ENCODE peak calls at places on chromosomes 11 and 22, in ten cellular contexts. T is NCI-H1694, S is COR-L47, R is posterior vena cava, H is HL-60, G is nephron progenitor cell, Q is cardiac muscle cell, I is RKO, A is HFFc6, O is pons. K is an unnamed sample.

GRCh38 chr11:83836883-83837654 is 550.9 kb upstream of the CCDC90B start:
- DNase-seq in T (peak), S (peak), R (no peak), H (peak), G (peak), Q (peak), I (peak), A (peak), O (peak), K (no peak)

GRCh38 chr22:37893583-37893983 is 12.5 kb upstream of the MICALL1 start:
- DNase-seq in T (no peak), S (no peak), R (no peak), H (no peak), G (no peak), Q (no peak), I (no peak), A (no peak), O (peak), K (no peak)

GRCh38 chr22:45879552-45879949 is 97.4 kb downstream of the WNT7B start:
- DNase-seq in T (no peak), S (no peak), R (peak), H (no peak), G (no peak), Q (no peak), I (no peak), A (no peak), O (peak), K (no peak)

GRCh38 chr11:102730036-102730815 is 5.5 kb upstream of the MMP8 start:
- DNase-seq in T (no peak), S (no peak), R (no peak), H (no peak), G (no peak), Q (peak), I (no peak), A (no peak), O (no peak), K (no peak)

GRCh38 chr11:120104041-120104440 is 33.9 kb downstream of the TRIM29 start:
- DNase-seq in T (no peak), S (no peak), R (no peak), H (no peak), G (no peak), Q (no peak), I (no peak), A (no peak), O (no peak), K (no peak)

GRCh38 chr22:46907578-46908215 is 145.2 kb downstream of the TBC1D22A start:
- DNase-seq in T (no peak), S (no peak), R (no peak), H (no peak), G (no peak), Q (no peak), I (no peak), A (no peak), O (no peak), K (no peak)

GRCh38 chr11:18144243-18144642 is 11.9 kb downstream of the MRGPRX3 start:
- DNase-seq in T (no peak), S (no peak), R (no peak), H (no peak), G (no peak), Q (no peak), I (peak), A (no peak), O (no peak), K (no peak)

GRCh38 chr11:36627006-36627405 is 29.0 kb upstream of the RAG2 start:
- DNase-seq in T (no peak), S (no peak), R (no peak), H (no peak), G (no peak), Q (no peak), I (no peak), A (no peak), O (no peak), K (no peak)

GRCh38 chr11:125132071-125132470 is 20.6 kb upstream of the TMEM218 start:
- DNase-seq in T (no peak), S (no peak), R (no peak), H (no peak), G (no peak), Q (peak), I (no peak), A (no peak), O (no peak), K (no peak)

GRCh38 chr11:32427935-32428664 is 7.2 kb downstream of the WT1 start:
- DNase-seq in T (no peak), S (no peak), R (no peak), H (no peak), G (peak), Q (no peak), I (no peak), A (no peak), O (no peak), K (no peak)

GRCh38 chr22:31567702-31568101 is 71.4 kb downstream of the SFI1 start:
- DNase-seq in T (no peak), S (no peak), R (no peak), H (no peak), G (no peak), Q (no peak), I (no peak), A (no peak), O (no peak), K (no peak)

GRCh38 chr11:100908746-100909145 is 220.9 kb downstream of the PGR start:
- DNase-seq in T (no peak), S (no peak), R (no peak), H (no peak), G (no peak), Q (peak), I (no peak), A (peak), O (no peak), K (no peak)

GRCh38 chr11:62923634-62924411 is 2.7 kb upstream of the CHRM1 start:
- DNase-seq in T (no peak), S (no peak), R (peak), H (no peak), G (peak), Q (no peak), I (no peak), A (no peak), O (no peak), K (no peak)

GRCh38 chr11:34415538-34415937 is 23.2 kb upstream of the CAT start:
- DNase-seq in T (no peak), S (no peak), R (no peak), H (no peak), G (no peak), Q (no peak), I (no peak), A (no peak), O (no peak), K (no peak)

GRCh38 chr22:23675502-23676415 is 15.1 kb upstream of the RGL4 start:
- DNase-seq in T (no peak), S (no peak), R (peak), H (peak), G (no peak), Q (no peak), I (no peak), A (no peak), O (no peak), K (no peak)

GRCh38 chr22:33188316-33188715 is 130.1 kb upstream of the SYN3 start:
- DNase-seq in T (no peak), S (no peak), R (no peak), H (no peak), G (no peak), Q (peak), I (no peak), A (no peak), O (no peak), K (no peak)

K was measured in cortex of kidney.